ENCODE peak calls at places on chromosomes 16 and 17, in four cellular contexts. B, F, O and M are unnamed samples.
A peak's percentile ranks its signal among the peaks of the same experiment; 100 is the strongest.

GRCh38 chr17:58300336-58300735 is 19.6 kb upstream of the MPO start:
- DNase-seq in B (no peak), F (peak; percentile 41), O (no peak), M (no peak)

GRCh38 chr16:11742041-11742535 is 569 bp downstream of the TXNDC11 start:
- DNase-seq in B (no peak), F (peak; percentile 79), O (no peak), M (no peak)

GRCh38 chr17:83085103-83085502 is 5.7 kb downstream of the METRNL start:
- DNase-seq in B (no peak), F (no peak), O (no peak), M (no peak)

GRCh38 chr17:77926967-77927366 is 31.5 kb upstream of the TNRC6C start:
- DNase-seq in B (no peak), F (no peak), O (no peak), M (no peak)

GRCh38 chr17:71765437-71765836 is 355.4 kb upstream of the SOX9 start:
- DNase-seq in B (no peak), F (no peak), O (no peak), M (no peak)

GRCh38 chr17:2180768-2181167 is 122.8 kb downstream of the SMG6 start:
- DNase-seq in B (no peak), F (no peak), O (no peak), M (no peak)

GRCh38 chr16:67396159-67396774 is 3.0 kb upstream of the TPPP3 start:
- DNase-seq in B (peak; percentile 56), F (peak; percentile 88), O (peak; percentile 70), M (peak; percentile 89)

GRCh38 chr16:48617711-48618148 is 7.8 kb upstream of the N4BP1 start:
- DNase-seq in B (no peak), F (peak; percentile 82), O (no peak), M (no peak)

GRCh38 chr16:64254443-64255367 is 867.2 kb downstream of the CDH11 start:
- DNase-seq in B (no peak), F (no peak), O (no peak), M (no peak)

GRCh38 chr17:31788571-31788946 is 70.5 kb downstream of the COPRS start:
- DNase-seq in B (no peak), F (no peak), O (no peak), M (no peak)

GRCh38 chr17:27494192-27495091 is 38.2 kb downstream of the KSR1 start:
- DNase-seq in B (no peak), F (no peak), O (peak; percentile 62), M (no peak)

GRCh38 chr17:66964930-66965800 is 658 bp downstream of the CACNG4 start:
- DNase-seq in B (peak; percentile 67), F (no peak), O (peak; percentile 34), M (peak; percentile 74)

GRCh38 chr16:2236362-2237075 is at the start of gene DNASE1L2:
- DNase-seq in B (no peak), F (no peak), O (peak; percentile 14), M (no peak)

GRCh38 chr16:70152578-70153302 is 20.8 kb upstream of the CLEC18C start:
- DNase-seq in B (no peak), F (no peak), O (no peak), M (no peak)

GRCh38 chr17:74190807-74191206 is 12.7 kb upstream of the RPL38 start:
- DNase-seq in B (no peak), F (peak; percentile 68), O (peak; percentile 49), M (no peak)

GRCh38 chr16:66486773-66487579 is 59.9 kb downstream of the BEAN1 start:
- DNase-seq in B (no peak), F (no peak), O (peak; percentile 44), M (no peak)

GRCh38 chr16:31179153-31179746 is 689 bp upstream of the FUS start:
- DNase-seq in B (no peak), F (peak; percentile 74), O (no peak), M (no peak)

GRCh38 chr17:34370997-34371395 is 8.0 kb upstream of the CCL1 start:
- DNase-seq in B (no peak), F (no peak), O (peak; percentile 4), M (no peak)

GRCh38 chr16:85573696-85574641 is 39.2 kb upstream of the GSE1 start:
- DNase-seq in B (no peak), F (peak; percentile 85), O (no peak), M (peak; percentile 9)

GRCh38 chr16:73196670-73197069 is 148.7 kb upstream of the ZFHX3 start:
- DNase-seq in B (no peak), F (no peak), O (peak; percentile 68), M (peak; percentile 28)

GRCh38 chr16:22075043-22075757 is 17.1 kb upstream of the VWA3A start:
- DNase-seq in B (no peak), F (no peak), O (peak; percentile 30), M (no peak)

GRCh38 chr17:3762922-3763776 is 37.8 kb downstream of the ITGAE start:
- DNase-seq in B (no peak), F (no peak), O (no peak), M (no peak)

GRCh38 chr17:64236827-64237403 is 26.1 kb downstream of the TEX2 start:
- DNase-seq in B (no peak), F (no peak), O (peak; percentile 46), M (no peak)

GRCh38 chr16:85673529-85674417 is 15.0 kb downstream of the GINS2 start:
- DNase-seq in B (no peak), F (peak; percentile 86), O (no peak), M (no peak)

GRCh38 chr17:17109896-17110295 is 67.6 kb downstream of the MPRIP start:
- DNase-seq in B (no peak), F (no peak), O (no peak), M (no peak)

GRCh38 chr16:70778901-70779309 is 22.1 kb downstream of the VAC14 start:
- DNase-seq in B (peak; percentile 2), F (no peak), O (peak; percentile 72), M (peak; percentile 12)

GRCh38 chr17:17750881-17751280 is 69.6 kb downstream of the RAI1 start:
- DNase-seq in B (no peak), F (no peak), O (no peak), M (no peak)

GRCh38 chr17:65557349-65558310 is 3.8 kb downstream of the AXIN2 start:
- DNase-seq in B (no peak), F (no peak), O (no peak), M (no peak)

GRCh38 chr17:16406742-16407674 is 8.4 kb upstream of the TRPV2 start:
- DNase-seq in B (peak; percentile 55), F (peak; percentile 80), O (peak; percentile 39), M (no peak)

GRCh38 chr16:3696425-3697218 is 20.7 kb downstream of the TRAP1 start:
- DNase-seq in B (no peak), F (no peak), O (peak; percentile 77), M (no peak)

GRCh38 chr17:38608648-38609047 is 2.9 kb upstream of the SRCIN1 start:
- DNase-seq in B (no peak), F (no peak), O (peak; percentile 43), M (no peak)

GRCh38 chr17:1179635-1180433 is at the start of gene ABR:
- DNase-seq in B (no peak), F (no peak), O (no peak), M (no peak)

GRCh38 chr16:3855142-3855541 is 25.4 kb downstream of the CREBBP start:
- DNase-seq in B (no peak), F (no peak), O (no peak), M (no peak)

GRCh38 chr17:77909816-77910215 is 48.7 kb upstream of the TNRC6C start:
- DNase-seq in B (no peak), F (no peak), O (no peak), M (no peak)

GRCh38 chr17:19371259-19372003 is 6.9 kb upstream of the MAPK7 start:
- DNase-seq in B (no peak), F (peak; percentile 74), O (no peak), M (no peak)

GRCh38 chr16:2284797-2285576 is 17.1 kb upstream of the RNPS1 start:
- DNase-seq in B (no peak), F (no peak), O (no peak), M (no peak)

GRCh38 chr17:7351665-7352558 is at the start of gene KCTD11:
- DNase-seq in B (peak; percentile 14), F (peak; percentile 94), O (peak; percentile 92), M (peak; percentile 54)

GRCh38 chr16:82943371-82943770 is 316.6 kb downstream of the CDH13 start:
- DNase-seq in B (no peak), F (no peak), O (no peak), M (no peak)